ENCODE peak calls at places on chromosomes 2 and 18, in four cellular contexts. One of them, this sample, is unnamed.

GRCh38 chr2:111659361-111660281 is 224.4 kb downstream of the ANAPC1 start:
- DNase-seq in dorsolateral prefrontal cortex: no peak
- DNase-seq in stomach: peak
- DNase-seq in neural progenitor cell: no peak
- DNase-seq in this sample: peak

GRCh38 chr2:24209389-24210105 is 34.7 kb downstream of the FAM228A start:
- DNase-seq in neural progenitor cell: no peak
- DNase-seq in stomach: no peak
- DNase-seq in dorsolateral prefrontal cortex: no peak
- DNase-seq in this sample: no peak

GRCh38 chr2:20444113-20444992 is 2.5 kb upstream of the RHOB start:
- DNase-seq in stomach: peak
- DNase-seq in dorsolateral prefrontal cortex: no peak
- DNase-seq in neural progenitor cell: peak
- DNase-seq in this sample: no peak

GRCh38 chr2:206084870-206085741 is 868 bp downstream of the INO80D start:
- DNase-seq in stomach: peak
- DNase-seq in neural progenitor cell: peak
- DNase-seq in dorsolateral prefrontal cortex: no peak
- DNase-seq in this sample: peak

GRCh38 chr2:239308696-239309397 is 92.0 kb downstream of the HDAC4 start:
- DNase-seq in neural progenitor cell: no peak
- DNase-seq in stomach: peak
- DNase-seq in dorsolateral prefrontal cortex: peak
- DNase-seq in this sample: no peak

GRCh38 chr18:44047585-44047984 is 633.1 kb upstream of the SETBP1 start:
- DNase-seq in stomach: no peak
- DNase-seq in dorsolateral prefrontal cortex: no peak
- DNase-seq in neural progenitor cell: no peak
- DNase-seq in this sample: no peak

GRCh38 chr2:197306691-197307030 is 3.9 kb downstream of the ANKRD44 start:
- DNase-seq in neural progenitor cell: no peak
- DNase-seq in stomach: peak
- DNase-seq in dorsolateral prefrontal cortex: peak
- DNase-seq in this sample: peak

GRCh38 chr2:30235008-30235655 is 3.8 kb downstream of the LBH start:
- DNase-seq in neural progenitor cell: no peak
- DNase-seq in stomach: peak
- DNase-seq in dorsolateral prefrontal cortex: no peak
- DNase-seq in this sample: no peak

GRCh38 chr18:13273800-13274199 is 55.2 kb downstream of the LDLRAD4 start:
- DNase-seq in dorsolateral prefrontal cortex: no peak
- DNase-seq in neural progenitor cell: no peak
- DNase-seq in stomach: no peak
- DNase-seq in this sample: no peak

GRCh38 chr18:57856707-57857280 is 53.7 kb upstream of the ATP8B1 start:
- DNase-seq in stomach: no peak
- DNase-seq in dorsolateral prefrontal cortex: no peak
- DNase-seq in neural progenitor cell: no peak
- DNase-seq in this sample: no peak

GRCh38 chr18:31325051-31325450 is 7.1 kb downstream of the DSG1 start:
- DNase-seq in neural progenitor cell: no peak
- DNase-seq in stomach: no peak
- DNase-seq in dorsolateral prefrontal cortex: no peak
- DNase-seq in this sample: no peak

GRCh38 chr2:163157891-163158511 is 319.4 kb upstream of the KCNH7 start:
- DNase-seq in dorsolateral prefrontal cortex: no peak
- DNase-seq in neural progenitor cell: no peak
- DNase-seq in stomach: no peak
- DNase-seq in this sample: no peak

GRCh38 chr18:59268127-59268721 is 5.0 kb downstream of the RAX start:
- DNase-seq in dorsolateral prefrontal cortex: no peak
- DNase-seq in neural progenitor cell: peak
- DNase-seq in stomach: no peak
- DNase-seq in this sample: no peak

GRCh38 chr2:208407667-208408066 is 1.1 kb downstream of the PTH2R start:
- DNase-seq in stomach: no peak
- DNase-seq in dorsolateral prefrontal cortex: no peak
- DNase-seq in neural progenitor cell: peak
- DNase-seq in this sample: no peak

GRCh38 chr2:112996635-112997034 is 8.6 kb upstream of the IL36A start:
- DNase-seq in stomach: no peak
- DNase-seq in neural progenitor cell: no peak
- DNase-seq in dorsolateral prefrontal cortex: no peak
- DNase-seq in this sample: no peak

GRCh38 chr2:73172963-73173362 is 29.4 kb upstream of the NOTO start:
- DNase-seq in neural progenitor cell: no peak
- DNase-seq in dorsolateral prefrontal cortex: no peak
- DNase-seq in stomach: no peak
- DNase-seq in this sample: no peak

GRCh38 chr2:172600644-172601043 is 44.8 kb downstream of the PDK1 start:
- DNase-seq in stomach: no peak
- DNase-seq in dorsolateral prefrontal cortex: no peak
- DNase-seq in neural progenitor cell: no peak
- DNase-seq in this sample: no peak

GRCh38 chr2:240964854-240965295 is 33.5 kb upstream of the SNED1 start:
- DNase-seq in stomach: peak
- DNase-seq in dorsolateral prefrontal cortex: no peak
- DNase-seq in neural progenitor cell: no peak
- DNase-seq in this sample: no peak

GRCh38 chr2:39991298-39991697 is 212.2 kb upstream of the THUMPD2 start:
- DNase-seq in stomach: no peak
- DNase-seq in neural progenitor cell: no peak
- DNase-seq in dorsolateral prefrontal cortex: no peak
- DNase-seq in this sample: no peak

GRCh38 chr2:50449306-50449705 is 582.6 kb downstream of the NRXN1 start:
- DNase-seq in stomach: no peak
- DNase-seq in neural progenitor cell: no peak
- DNase-seq in dorsolateral prefrontal cortex: no peak
- DNase-seq in this sample: no peak

GRCh38 chr2:147913701-147914480 is 69.1 kb downstream of the ACVR2A start:
- DNase-seq in stomach: no peak
- DNase-seq in dorsolateral prefrontal cortex: no peak
- DNase-seq in neural progenitor cell: peak
- DNase-seq in this sample: no peak

GRCh38 chr2:123915380-123915779 is 109.7 kb upstream of the CNTNAP5 start:
- DNase-seq in dorsolateral prefrontal cortex: no peak
- DNase-seq in stomach: no peak
- DNase-seq in neural progenitor cell: no peak
- DNase-seq in this sample: no peak

GRCh38 chr2:238093181-238094140 is 6.7 kb upstream of the ESPNL start:
- DNase-seq in stomach: peak
- DNase-seq in dorsolateral prefrontal cortex: peak
- DNase-seq in neural progenitor cell: no peak
- DNase-seq in this sample: no peak

GRCh38 chr18:944440-944839 is 39.8 kb downstream of the ADCYAP1 start:
- DNase-seq in dorsolateral prefrontal cortex: no peak
- DNase-seq in neural progenitor cell: no peak
- DNase-seq in stomach: no peak
- DNase-seq in this sample: no peak

GRCh38 chr2:191218292-191218898 is 26.8 kb upstream of the MYO1B start:
- DNase-seq in neural progenitor cell: peak
- DNase-seq in stomach: peak
- DNase-seq in dorsolateral prefrontal cortex: no peak
- DNase-seq in this sample: no peak

GRCh38 chr18:57844319-57844718 is 41.2 kb upstream of the ATP8B1 start:
- DNase-seq in neural progenitor cell: no peak
- DNase-seq in stomach: no peak
- DNase-seq in dorsolateral prefrontal cortex: no peak
- DNase-seq in this sample: no peak

GRCh38 chr2:208359632-208359986 is 47.0 kb upstream of the PTH2R start:
- DNase-seq in stomach: no peak
- DNase-seq in dorsolateral prefrontal cortex: no peak
- DNase-seq in neural progenitor cell: no peak
- DNase-seq in this sample: no peak

DNA sequence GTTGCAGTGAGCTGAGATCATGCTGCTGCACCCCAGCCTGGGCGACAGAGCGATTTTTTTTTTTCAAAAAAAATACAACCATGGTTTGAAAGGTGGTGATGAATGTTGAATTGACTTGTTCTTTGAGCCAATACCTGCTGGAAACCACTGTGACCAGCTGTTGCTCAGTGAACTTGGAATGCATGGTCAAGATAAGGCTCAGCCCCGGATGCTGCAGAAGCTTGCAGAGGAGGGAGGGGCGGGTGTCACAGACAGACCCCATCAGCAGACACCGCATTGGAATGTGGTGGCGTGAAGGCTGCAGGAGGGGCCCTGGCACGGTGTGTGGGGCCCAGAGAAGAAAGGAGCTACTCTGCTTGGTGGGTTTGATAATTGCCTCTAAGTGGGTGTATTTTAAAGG is 91.6 kb downstream of the ITGB1BP1 start:
- DNase-seq in neural progenitor cell: no peak
- DNase-seq in stomach: no peak
- DNase-seq in dorsolateral prefrontal cortex: no peak
- DNase-seq in this sample: no peak
- H3K27ac ChIP-seq in neural progenitor cell: no peak
- H3K27ac ChIP-seq in stomach: no peak
- H3K27ac ChIP-seq in dorsolateral prefrontal cortex: no peak
- H3K27ac ChIP-seq in this sample: no peak

GRCh38 chr2:43019025-43019367 is 207.4 kb downstream of the ZFP36L2 start:
- DNase-seq in neural progenitor cell: no peak
- DNase-seq in stomach: no peak
- DNase-seq in dorsolateral prefrontal cortex: no peak
- DNase-seq in this sample: no peak
- H3K27ac ChIP-seq in neural progenitor cell: no peak
- H3K27ac ChIP-seq in stomach: no peak
- H3K27ac ChIP-seq in dorsolateral prefrontal cortex: peak
- H3K27ac ChIP-seq in this sample: no peak

DNA sequence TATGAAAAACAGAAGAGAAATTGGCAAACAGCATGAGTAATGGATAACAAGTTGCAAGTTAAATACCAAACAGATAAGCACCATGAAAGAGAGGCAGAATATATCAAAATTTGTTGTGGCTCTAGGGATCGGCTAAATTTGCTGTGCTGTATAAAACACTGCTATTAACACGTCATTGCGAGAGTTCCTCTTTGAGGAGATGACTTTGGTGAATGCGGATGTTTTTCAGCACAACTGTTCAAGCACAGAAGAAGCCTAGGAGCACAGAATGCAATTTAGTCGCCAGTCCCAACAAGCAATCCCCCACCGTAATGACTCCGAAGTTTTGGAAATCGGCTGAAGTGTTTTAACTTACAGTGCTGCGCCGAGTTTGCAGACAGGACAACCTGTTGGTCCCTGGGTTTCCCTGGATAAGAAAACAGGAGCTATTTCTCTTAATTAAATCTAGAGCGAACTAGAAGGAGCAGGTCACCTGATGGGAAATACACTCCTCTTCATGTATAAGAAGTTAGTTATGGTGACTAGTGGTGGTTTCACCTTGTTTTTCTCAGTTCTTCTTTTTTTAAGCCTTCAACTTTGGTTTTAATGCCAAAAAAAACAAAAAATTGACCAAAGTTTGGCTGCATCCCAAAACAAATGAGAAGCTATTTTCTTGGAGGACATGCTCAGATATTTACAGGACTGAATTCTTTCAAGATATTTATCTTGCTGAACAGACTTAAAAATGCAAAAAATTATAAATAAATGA is 454.1 kb upstream of the SALL3 start:
- DNase-seq in neural progenitor cell: no peak
- DNase-seq in dorsolateral prefrontal cortex: no peak
- DNase-seq in stomach: no peak
- DNase-seq in this sample: no peak
- H3K27ac ChIP-seq in neural progenitor cell: no peak
- H3K27ac ChIP-seq in dorsolateral prefrontal cortex: no peak
- H3K27ac ChIP-seq in stomach: no peak
- H3K27ac ChIP-seq in this sample: no peak

GRCh38 chr2:85266424-85267041 is 61.3 kb downstream of the TGOLN2 start:
- DNase-seq in dorsolateral prefrontal cortex: peak
- DNase-seq in neural progenitor cell: peak
- DNase-seq in stomach: peak
- DNase-seq in this sample: peak

GRCh38 chr2:85264471-85264870 is 63.3 kb downstream of the TGOLN2 start:
- DNase-seq in stomach: no peak
- DNase-seq in dorsolateral prefrontal cortex: no peak
- DNase-seq in neural progenitor cell: no peak
- DNase-seq in this sample: no peak

GRCh38 chr2:85263591-85263990 is 64.2 kb downstream of the TGOLN2 start:
- DNase-seq in stomach: no peak
- DNase-seq in dorsolateral prefrontal cortex: no peak
- DNase-seq in neural progenitor cell: no peak
- DNase-seq in this sample: no peak

GRCh38 chr2:85269959-85270358 is 57.8 kb downstream of the TGOLN2 start:
- DNase-seq in neural progenitor cell: no peak
- DNase-seq in dorsolateral prefrontal cortex: no peak
- DNase-seq in stomach: no peak
- DNase-seq in this sample: no peak

DNA sequence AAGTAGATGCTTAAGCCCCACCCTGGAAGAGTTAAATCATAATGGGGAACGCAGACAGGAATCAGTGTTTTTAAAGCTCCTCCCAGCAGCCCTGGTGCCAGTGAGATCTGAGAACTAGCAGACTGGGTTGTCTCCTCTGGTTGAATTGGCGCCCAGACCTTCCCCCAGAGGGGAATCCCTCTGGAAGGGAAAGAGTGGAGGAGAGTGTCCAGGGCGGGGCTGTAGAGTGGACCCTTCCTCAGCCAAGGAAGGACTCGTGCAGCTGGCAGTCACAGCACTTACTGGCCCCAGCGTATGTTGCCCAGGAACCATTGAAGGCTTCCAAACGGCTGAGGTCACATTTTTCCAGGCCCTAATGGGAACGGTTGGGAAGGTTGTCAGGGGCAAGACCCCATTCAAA is 62.5 kb downstream of the TGOLN2 start:
- DNase-seq in neural progenitor cell: no peak
- DNase-seq in dorsolateral prefrontal cortex: no peak
- DNase-seq in stomach: no peak
- DNase-seq in this sample: no peak
- H3K27ac ChIP-seq in neural progenitor cell: no peak
- H3K27ac ChIP-seq in dorsolateral prefrontal cortex: no peak
- H3K27ac ChIP-seq in stomach: no peak
- H3K27ac ChIP-seq in this sample: no peak

GRCh38 chr2:130387071-130387400 is 31.2 kb downstream of the PTPN18 start:
- DNase-seq in stomach: no peak
- DNase-seq in dorsolateral prefrontal cortex: no peak
- DNase-seq in neural progenitor cell: no peak
- DNase-seq in this sample: no peak

GRCh38 chr2:130388221-130388907 is 32.5 kb downstream of the PTPN18 start:
- DNase-seq in stomach: no peak
- DNase-seq in neural progenitor cell: no peak
- DNase-seq in dorsolateral prefrontal cortex: no peak
- DNase-seq in this sample: no peak

GRCh38 chr2:130387804-130388203 is 31.9 kb downstream of the PTPN18 start:
- DNase-seq in neural progenitor cell: peak
- DNase-seq in stomach: no peak
- DNase-seq in dorsolateral prefrontal cortex: no peak
- DNase-seq in this sample: no peak

GRCh38 chr2:130382313-130382917 is 26.6 kb downstream of the PTPN18 start:
- DNase-seq in dorsolateral prefrontal cortex: no peak
- DNase-seq in stomach: no peak
- DNase-seq in neural progenitor cell: no peak
- DNase-seq in this sample: no peak

GRCh38 chr2:130385709-130386108 is 29.9 kb downstream of the PTPN18 start:
- DNase-seq in dorsolateral prefrontal cortex: no peak
- DNase-seq in neural progenitor cell: no peak
- DNase-seq in stomach: no peak
- DNase-seq in this sample: no peak
- H3K27ac ChIP-seq in dorsolateral prefrontal cortex: no peak
- H3K27ac ChIP-seq in neural progenitor cell: no peak
- H3K27ac ChIP-seq in stomach: no peak
- H3K27ac ChIP-seq in this sample: no peak

GRCh38 chr2:99707592-99707991 is 217.8 kb upstream of the REV1 start:
- DNase-seq in stomach: no peak
- DNase-seq in neural progenitor cell: no peak
- DNase-seq in dorsolateral prefrontal cortex: no peak
- DNase-seq in this sample: no peak
- H3K27ac ChIP-seq in stomach: no peak
- H3K27ac ChIP-seq in neural progenitor cell: no peak
- H3K27ac ChIP-seq in dorsolateral prefrontal cortex: no peak
- H3K27ac ChIP-seq in this sample: no peak